ENCODE peak calls at places on chromosomes 12 and 14, in six cellular contexts. R is fibroblast of mammary gland, A is ascending aorta, B is breast epithelium, S is GM12865, X is nephron progenitor cell. U is an unnamed sample.

GRCh38 chr12:95881331-95881955 is 22.7 kb downstream of the SNRPF start:
- DNase-seq in X (no peak), R (peak; percentile 65), A (no peak), B (no peak), S (no peak), U (no peak)

GRCh38 chr14:73712540-73713141 is 1.5 kb downstream of the PNMA1 start:
- DNase-seq in B (no peak), R (no peak), X (no peak), S (peak; percentile 67), A (no peak), U (no peak)

GRCh38 chr14:50371546-50371945 is 25.1 kb downstream of the CDKL1 start:
- DNase-seq in X (no peak), B (no peak), A (no peak), R (no peak), S (no peak), U (no peak)

GRCh38 chr12:101951002-101951670 is 73.8 kb downstream of the DRAM1 start:
- DNase-seq in A (no peak), R (no peak), X (no peak), S (peak; percentile 48), B (no peak), U (no peak)

GRCh38 chr12:31570880-31571279 is 20.1 kb downstream of the DENND5B start:
- DNase-seq in X (no peak), B (no peak), A (no peak), S (no peak), R (no peak), U (no peak)

GRCh38 chr14:94581127-94581999 is at the start of gene SERPINA5:
- DNase-seq in B (peak; percentile 86), R (peak; percentile 55), X (peak; percentile 69), A (no peak), S (no peak), U (no peak)

GRCh38 chr14:69540654-69541335 is 33.9 kb downstream of the CCDC177 start:
- DNase-seq in B (no peak), X (no peak), A (no peak), R (no peak), S (peak; percentile 45), U (no peak)

GRCh38 chr12:79547044-79547734 is 143.6 kb downstream of the PAWR start:
- DNase-seq in R (peak; percentile 20), S (no peak), A (no peak), B (no peak), X (peak; percentile 16), U (no peak)

GRCh38 chr14:68795602-68796417 is 2.9 kb upstream of the ZFP36L1 start:
- DNase-seq in S (peak; percentile 94), A (no peak), X (peak; percentile 77), R (peak; percentile 65), B (no peak), U (peak; percentile 89)

GRCh38 chr12:79698966-79699365 is 8.2 kb upstream of the PAWR start:
- DNase-seq in S (no peak), R (no peak), B (no peak), A (no peak), X (no peak), U (no peak)

DNA sequence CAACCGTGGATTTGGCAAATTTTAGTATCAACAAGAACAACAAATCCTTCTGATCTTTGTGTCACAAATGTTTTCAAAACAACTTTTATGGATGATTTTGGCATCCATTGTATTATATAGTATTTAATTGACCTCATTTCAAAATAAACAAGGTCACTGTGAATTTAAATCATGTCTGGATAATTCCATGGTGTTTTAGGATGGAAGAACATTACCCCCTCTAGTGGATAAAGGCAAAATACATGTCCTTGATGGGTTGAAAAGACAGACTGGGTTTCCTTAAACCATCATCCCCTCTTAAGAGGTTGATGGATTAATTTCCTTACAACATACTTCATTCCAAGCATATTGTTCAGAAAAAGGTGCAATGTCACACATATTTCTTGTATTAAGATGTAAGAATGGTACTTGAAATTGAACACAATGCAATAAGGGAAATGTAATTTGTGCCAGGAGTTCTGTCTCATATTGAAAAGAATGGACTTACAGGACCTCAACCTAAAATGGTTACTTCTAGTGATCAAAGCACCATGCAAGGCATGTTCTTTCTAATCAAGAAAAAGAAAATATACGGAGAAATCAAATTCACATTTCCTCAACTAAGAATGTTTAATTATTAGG is 352.0 kb downstream of the BCAT1 start:
- DNase-seq in S (peak; percentile 33), X (no peak), B (no peak), R (peak; percentile 71), A (no peak), U (no peak)
- TF ChIP-seq CTCF in S (peak; percentile 51), X (peak; percentile 75), B (peak; percentile 37), R (peak; percentile 79), A (peak; percentile 65), U (peak; percentile 88)

DNA sequence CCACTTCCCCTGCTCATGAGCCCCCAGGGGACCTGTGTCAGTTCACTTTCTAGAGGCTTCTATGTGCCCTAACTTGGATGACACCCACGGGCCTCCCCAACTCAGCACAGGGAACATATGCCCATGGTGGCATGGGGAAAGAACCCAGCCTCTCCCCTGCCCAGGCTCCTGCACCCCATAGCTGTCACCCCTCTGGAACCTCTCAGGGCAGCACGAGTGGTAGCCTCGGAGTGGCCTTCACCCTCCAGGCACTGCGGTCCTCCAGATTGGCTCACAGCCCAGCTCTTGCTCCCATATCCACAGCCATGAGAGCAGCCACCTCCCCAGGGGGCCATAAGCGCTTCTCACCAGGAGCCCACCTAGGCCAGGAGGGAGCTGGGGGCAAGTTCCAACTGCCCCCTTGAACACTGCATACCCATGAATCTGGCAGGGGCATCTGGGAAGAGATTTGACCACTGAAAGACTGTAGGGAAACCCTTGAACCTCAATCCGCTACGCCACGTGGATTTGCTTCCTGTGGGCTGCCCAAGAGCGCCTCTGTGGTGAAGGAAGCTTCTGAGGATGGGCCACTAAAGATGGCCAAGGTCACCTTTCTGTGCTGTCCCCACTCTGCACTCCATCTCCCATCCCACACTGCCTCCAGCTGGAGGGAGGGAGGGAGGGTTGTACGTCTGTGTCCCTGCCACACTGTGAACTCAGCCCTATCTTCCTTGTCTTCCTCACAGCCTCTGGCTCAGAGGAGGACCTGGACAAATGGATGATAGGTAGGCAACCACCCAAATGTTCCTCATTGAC is 11.9 kb downstream of the PLD4 start:
- DNase-seq in B (no peak), A (no peak), S (no peak), X (no peak), R (no peak), U (peak; percentile 64)
- TF ChIP-seq CTCF in B (no peak), A (no peak), S (peak; percentile 7), X (no peak), R (no peak), U (no peak)

GRCh38 chr12:22529281-22530060 is 14.9 kb downstream of the C2CD5 start:
- DNase-seq in B (no peak), S (peak; percentile 29), X (no peak), A (no peak), R (peak; percentile 73), U (no peak)
- TF ChIP-seq CTCF in B (no peak), S (peak; percentile 33), X (peak; percentile 34), A (peak; percentile 19), R (peak; percentile 40), U (peak; percentile 70)

GRCh38 chr12:49612210-49612609 is 6.8 kb upstream of the FAM186B start:
- DNase-seq in A (no peak), X (no peak), R (no peak), B (no peak), S (no peak), U (no peak)

GRCh38 chr12:49615725-49616124 is 7.6 kb upstream of the PRPF40B start:
- DNase-seq in B (no peak), A (no peak), X (no peak), R (peak; percentile 30), S (no peak), U (no peak)

GRCh38 chr12:49609059-49609874 is 3.8 kb upstream of the FAM186B start:
- DNase-seq in X (no peak), S (no peak), A (no peak), B (no peak), R (no peak), U (no peak)

GRCh38 chr12:49609875-49610154 is 4.4 kb upstream of the FAM186B start:
- DNase-seq in A (no peak), R (no peak), X (no peak), S (no peak), B (peak; percentile 65), U (no peak)
- TF ChIP-seq CTCF in A (no peak), R (peak; percentile 15), X (no peak), S (no peak), B (no peak), U (no peak)

GRCh38 chr14:59188461-59189280 is at the start of gene DAAM1:
- DNase-seq in S (peak; percentile 98), R (peak; percentile 97), A (peak; percentile 99), X (peak; percentile 63), B (peak; percentile 96), U (peak; percentile 96)
- TF ChIP-seq CTCF in S (no peak), R (no peak), A (no peak), X (no peak), B (peak; percentile 20), U (no peak)